ENCODE peak calls at places on chromosome 4, in nine cellular contexts. H is AG08395; C is skeletal muscle cell; Q is tibial nerve; O is NCI-H510A; D is RWPE1; S is NCI-H1436; B is stimulated activated CD4-positive, alpha-beta T cell treated with anti-CD3 and anti-CD28 coated beads, Interleukin-15, amount 100 ng/mL, for 1 hour; N is DMS79. L is an unnamed sample.
A peak's percentile ranks its signal among the peaks of the same experiment; 100 is the strongest.

GRCh38 chr4:176999943-177000543 is 207.3 kb upstream of the VEGFC start:
- DNase-seq in N (no peak), D (peak; percentile 32), O (no peak), Q (no peak), B (no peak), H (no peak), S (no peak), C (no peak), L (no peak)

GRCh38 chr4:46946914-46947313 is 37.9 kb upstream of the COX7B2 start:
- DNase-seq in O (no peak), Q (no peak), N (no peak), B (no peak), D (no peak), C (peak; percentile 8), H (no peak), S (no peak), L (no peak)

GRCh38 chr4:13452927-13453579 is 31.1 kb downstream of the RAB28 start:
- DNase-seq in H (no peak), N (no peak), S (no peak), O (no peak), D (no peak), Q (no peak), C (no peak), B (no peak), L (no peak)

GRCh38 chr4:179867300-179867878 is 2375.8 kb upstream of the TENM3 start:
- DNase-seq in D (peak; percentile 7), Q (peak; percentile 8), C (no peak), N (no peak), O (peak; percentile 1), S (peak; percentile 9), H (no peak), B (no peak), L (no peak)

GRCh38 chr4:86959588-86960500 is 25.0 kb downstream of the AFF1 start:
- DNase-seq in C (no peak), O (no peak), D (no peak), N (no peak), B (no peak), S (no peak), H (no peak), Q (no peak), L (no peak)

GRCh38 chr4:174595141-174595929 is 73.0 kb upstream of the HPGD start:
- DNase-seq in S (no peak), H (no peak), N (no peak), B (no peak), Q (no peak), D (no peak), C (no peak), O (no peak), L (no peak)

GRCh38 chr4:56613101-56613862 is 67.8 kb downstream of the HOPX start:
- DNase-seq in H (peak; percentile 64), N (no peak), Q (no peak), D (peak; percentile 62), O (no peak), B (no peak), S (no peak), C (peak; percentile 45), L (peak; percentile 67)

GRCh38 chr4:117429061-117429460 is 343.7 kb upstream of the TRAM1L1 start:
- DNase-seq in N (no peak), B (no peak), S (no peak), H (no peak), C (no peak), D (no peak), Q (no peak), O (no peak), L (no peak)

GRCh38 chr4:185117300-185117934 is 25.6 kb upstream of the SLC25A4 start:
- DNase-seq in D (no peak), N (no peak), S (no peak), H (no peak), B (no peak), C (no peak), Q (no peak), O (no peak), L (no peak)

GRCh38 chr4:72467633-72468032 is 101.4 kb downstream of the ADAMTS3 start:
- DNase-seq in C (no peak), Q (no peak), S (no peak), B (no peak), N (no peak), O (no peak), D (no peak), H (no peak), L (no peak)

GRCh38 chr4:30614771-30615170 is 105.4 kb upstream of the PCDH7 start:
- DNase-seq in H (no peak), Q (no peak), O (no peak), D (no peak), B (no peak), C (no peak), S (no peak), N (no peak), L (no peak)

GRCh38 chr4:163556169-163556568 is 61.7 kb downstream of the TMA16 start:
- DNase-seq in O (no peak), S (no peak), Q (no peak), H (no peak), B (no peak), C (no peak), N (no peak), D (no peak), L (no peak)

GRCh38 chr4:7367894-7368293 is 66.8 kb downstream of the PSAPL1 start:
- DNase-seq in B (no peak), N (no peak), D (no peak), O (no peak), Q (no peak), C (no peak), S (no peak), H (no peak), L (no peak)

GRCh38 chr4:182240161-182241130 is 2.8 kb upstream of the TENM3 start:
- DNase-seq in Q (no peak), O (no peak), N (no peak), D (peak; percentile 35), C (peak; percentile 70), H (peak; percentile 64), S (no peak), B (no peak), L (peak; percentile 61)

GRCh38 chr4:115944146-115944905 is 830.9 kb upstream of the NDST4 start:
- DNase-seq in D (no peak), C (no peak), O (no peak), Q (no peak), H (no peak), B (no peak), S (no peak), N (no peak), L (peak; percentile 9)

GRCh38 chr4:101451086-101451485 is 103.8 kb upstream of the PPP3CA start:
- DNase-seq in B (no peak), O (no peak), D (no peak), H (no peak), C (no peak), N (no peak), Q (no peak), S (no peak), L (no peak)

GRCh38 chr4:40992472-40993298 is 221.7 kb downstream of the APBB2 start:
- DNase-seq in O (no peak), D (peak; percentile 60), H (peak; percentile 52), C (no peak), S (no peak), N (no peak), Q (no peak), B (no peak), L (peak; percentile 60)

GRCh38 chr4:164177186-164177585 is 576.7 kb upstream of the SMIM31 start:
- DNase-seq in C (no peak), D (no peak), O (no peak), Q (no peak), N (no peak), H (no peak), B (no peak), S (no peak), L (no peak)

GRCh38 chr4:8468746-8469535 is 28.4 kb downstream of the TRMT44 start:
- DNase-seq in Q (peak; percentile 40), D (peak; percentile 51), S (no peak), O (no peak), H (peak; percentile 76), N (peak; percentile 3), C (no peak), B (peak; percentile 36), L (no peak)

GRCh38 chr4:2472187-2472586 is 3.3 kb downstream of the RNF4 start:
- DNase-seq in C (no peak), Q (no peak), O (no peak), B (no peak), H (no peak), D (no peak), S (no peak), N (no peak), L (peak; percentile 36)

GRCh38 chr4:40214038-40214437 is 17.2 kb downstream of the RHOH start:
- DNase-seq in C (no peak), S (no peak), Q (no peak), O (no peak), B (no peak), H (no peak), N (no peak), D (no peak), L (no peak)

GRCh38 chr4:139728840-139729239 is 63.2 kb downstream of the MGST2 start:
- DNase-seq in Q (no peak), D (no peak), B (no peak), S (peak; percentile 27), O (peak; percentile 64), N (no peak), C (no peak), H (no peak), L (no peak)

GRCh38 chr4:147689062-147689461 is 5.1 kb upstream of the PRMT9 start:
- DNase-seq in D (no peak), N (no peak), C (no peak), S (no peak), O (no peak), H (no peak), B (no peak), Q (no peak), L (no peak)

L was measured in non-pigmented ciliary epithelial cell.